ENCODE peak calls at places on chromosome 1, in seven cellular contexts. A is T-cell; B is stimulated activated CD8-positive, alpha-beta memory T cell treated with anti-CD3 and anti-CD28 coated beads, Interleukin-2, amount 100 ng/mL, for 48 hours; H is H4; I is stimulated activated naive CD4-positive, alpha-beta T cell; C is foreskin fibroblast; S is mesothelial cell of epicardium. J is an unnamed sample.

GRCh38 chr1:119868176-119868575 is 28.1 kb downstream of the ADAM30 start:
- DNase-seq in A (no peak), B (no peak), H (no peak), I (no peak), C (no peak), S (no peak), J (no peak)

GRCh38 chr1:3206696-3207095 is 137.7 kb downstream of the PRDM16 start:
- DNase-seq in A (no peak), B (no peak), H (no peak), I (no peak), C (no peak), S (no peak), J (no peak)

GRCh38 chr1:94805912-94806311 is 14.2 kb upstream of the SLC44A3 start:
- DNase-seq in A (peak; percentile 44), B (peak; percentile 13), H (peak; percentile 29), I (peak; percentile 35), C (peak; percentile 81), S (no peak), J (no peak)

GRCh38 chr1:116330846-116331245 is 42.2 kb upstream of the ATP1A1 start:
- DNase-seq in A (no peak), B (no peak), H (no peak), I (no peak), C (no peak), S (no peak), J (no peak)

GRCh38 chr1:4091996-4092395 is 191.9 kb upstream of the C1orf174 start:
- DNase-seq in A (no peak), B (no peak), H (no peak), I (no peak), C (no peak), S (no peak), J (no peak)

GRCh38 chr1:58818075-58818474 is 34.2 kb upstream of the JUN start:
- DNase-seq in A (no peak), B (no peak), H (peak; percentile 22), I (no peak), C (peak; percentile 97), S (no peak), J (no peak)

GRCh38 chr1:100036718-100037664 is 67.2 kb downstream of the SLC35A3 start:
- DNase-seq in A (no peak), B (no peak), H (peak; percentile 6), I (peak; percentile 32), C (peak; percentile 72), S (no peak), J (no peak)

GRCh38 chr1:78292361-78292760 is 198.4 kb upstream of the PTGFR start:
- DNase-seq in A (no peak), B (no peak), H (no peak), I (no peak), C (peak; percentile 95), S (no peak), J (no peak)

GRCh38 chr1:198674009-198674408 is 35.2 kb downstream of the PTPRC start:
- DNase-seq in A (no peak), B (no peak), H (no peak), I (no peak), C (peak; percentile 15), S (no peak), J (no peak)

GRCh38 chr1:181429462-181429861 is 53.9 kb upstream of the CACNA1E start:
- DNase-seq in A (no peak), B (no peak), H (no peak), I (no peak), C (no peak), S (no peak), J (no peak)

GRCh38 chr1:153032677-153033308 is 1.8 kb downstream of the SPRR1B start:
- DNase-seq in A (no peak), B (no peak), H (peak; percentile 54), I (no peak), C (peak; percentile 13), S (no peak), J (no peak)

GRCh38 chr1:24912359-24913273 is 17.5 kb downstream of the RUNX3 start:
- DNase-seq in A (no peak), B (no peak), H (no peak), I (no peak), C (no peak), S (no peak), J (no peak)

GRCh38 chr1:217189362-217189761 is 441.5 kb downstream of the GPATCH2 start:
- DNase-seq in A (no peak), B (no peak), H (no peak), I (no peak), C (no peak), S (no peak), J (no peak)

GRCh38 chr1:167687919-167688519 is 33.8 kb upstream of the MPZL1 start:
- DNase-seq in A (peak; percentile 80), B (peak; percentile 47), H (peak; percentile 45), I (peak; percentile 83), C (peak; percentile 88), S (peak; percentile 54), J (peak; percentile 50)

GRCh38 chr1:10667815-10668214 is 128.6 kb downstream of the CASZ1 start:
- DNase-seq in A (no peak), B (no peak), H (no peak), I (no peak), C (no peak), S (no peak), J (no peak)

GRCh38 chr1:7228252-7228961 is 443.2 kb downstream of the CAMTA1 start:
- DNase-seq in A (no peak), B (no peak), H (no peak), I (no peak), C (no peak), S (no peak), J (no peak)

GRCh38 chr1:18927082-18927653 is 24.8 kb upstream of the ALDH4A1 start:
- DNase-seq in A (peak; percentile 32), B (peak; percentile 14), H (no peak), I (peak; percentile 42), C (no peak), S (no peak), J (no peak)

GRCh38 chr1:175510914-175511313 is 232.5 kb downstream of the TNR start:
- DNase-seq in A (no peak), B (no peak), H (no peak), I (no peak), C (no peak), S (no peak), J (no peak)

GRCh38 chr1:151130837-151131586 is 15.4 kb downstream of the SEMA6C start:
- DNase-seq in A (peak; percentile 87), B (peak; percentile 73), H (no peak), I (peak; percentile 85), C (peak; percentile 92), S (peak; percentile 81), J (no peak)

GRCh38 chr1:114670083-114671010 is 498 bp upstream of the DENND2C start:
- DNase-seq in A (peak; percentile 87), B (peak; percentile 82), H (peak; percentile 70), I (peak; percentile 84), C (peak; percentile 97), S (peak; percentile 78), J (peak; percentile 63)

GRCh38 chr1:25673456-25673855 is 56.9 kb downstream of the MAN1C1 start:
- DNase-seq in A (no peak), B (no peak), H (no peak), I (peak; percentile 10), C (no peak), S (no peak), J (no peak)

GRCh38 chr1:226599636-226600238 is 51.2 kb downstream of the STUM start:
- DNase-seq in A (no peak), B (no peak), H (no peak), I (no peak), C (no peak), S (no peak), J (no peak)

GRCh38 chr1:1945782-1946393 is 26.8 kb upstream of the TMEM52 start:
- DNase-seq in A (no peak), B (no peak), H (no peak), I (no peak), C (no peak), S (no peak), J (no peak)

GRCh38 chr1:227225715-227226346 is 92.5 kb downstream of the CDC42BPA start:
- DNase-seq in A (no peak), B (no peak), H (no peak), I (no peak), C (peak; percentile 91), S (no peak), J (no peak)

GRCh38 chr1:166865931-166866330 is 10.1 kb downstream of the TADA1 start:
- DNase-seq in A (no peak), B (no peak), H (no peak), I (no peak), C (peak; percentile 22), S (no peak), J (no peak)

GRCh38 chr1:35935989-35936388 is 5.1 kb downstream of the AGO3 start:
- DNase-seq in A (no peak), B (no peak), H (no peak), I (no peak), C (no peak), S (no peak), J (no peak)

GRCh38 chr1:29415156-29415830 is 179.0 kb downstream of the PTPRU start:
- DNase-seq in A (no peak), B (no peak), H (peak; percentile 54), I (no peak), C (no peak), S (no peak), J (no peak)

GRCh38 chr1:8370928-8371327 is 53.0 kb downstream of the SLC45A1 start:
- DNase-seq in A (no peak), B (no peak), H (no peak), I (no peak), C (no peak), S (no peak), J (no peak)

J was measured in GDM1.